ENCODE peak calls at places on chromosomes 2 and 18, in five cellular contexts. U is tibial nerve, X is left lung, K is left ventricle myocardium inferior, P is AG09309. Z is an unnamed sample.

GRCh38 chr2:29336741-29337340 is 221.6 kb downstream of the CLIP4 start:
- DNase-seq in X (no peak), P (no peak), K (no peak), U (no peak), Z (no peak)

GRCh38 chr2:117378653-117379052 is 435.8 kb upstream of the DDX18 start:
- DNase-seq in K (no peak), P (no peak), U (no peak), X (no peak), Z (no peak)

GRCh38 chr2:51219468-51219867 is 187.5 kb upstream of the NRXN1 start:
- DNase-seq in U (no peak), K (no peak), P (no peak), X (no peak), Z (no peak)

GRCh38 chr2:214410918-214411554 is at the start of gene VWC2L:
- DNase-seq in U (peak), X (peak), K (peak), P (peak), Z (no peak)

GRCh38 chr18:73923866-73924265 is 223.8 kb downstream of the FBXO15 start:
- DNase-seq in U (no peak), P (peak), X (no peak), K (no peak), Z (no peak)

GRCh38 chr2:85579266-85579935 is 2.0 kb downstream of the VAMP8 start:
- DNase-seq in K (no peak), U (no peak), P (no peak), X (no peak), Z (no peak)

GRCh38 chr2:233830111-233830760 is 24.1 kb downstream of the HJURP start:
- DNase-seq in X (no peak), U (no peak), P (no peak), K (no peak), Z (no peak)

GRCh38 chr18:42018831-42019230 is 63.8 kb downstream of the PIK3C3 start:
- DNase-seq in P (no peak), U (no peak), X (no peak), K (no peak), Z (no peak)

GRCh38 chr2:114025030-114025429 is 135.1 kb downstream of the ACTR3 start:
- DNase-seq in P (no peak), K (no peak), U (no peak), X (no peak), Z (no peak)

GRCh38 chr2:155972916-155973315 is 359.6 kb downstream of the NR4A2 start:
- DNase-seq in U (no peak), P (no peak), K (no peak), X (no peak), Z (no peak)

GRCh38 chr18:10374615-10375295 is 79.7 kb upstream of the APCDD1 start:
- DNase-seq in X (no peak), U (no peak), K (no peak), P (no peak), Z (no peak)

GRCh38 chr18:48454146-48454796 is 45.1 kb upstream of the ZBTB7C start:
- DNase-seq in U (no peak), P (no peak), K (no peak), X (no peak), Z (no peak)

GRCh38 chr18:34976899-34977786 is 64.1 kb upstream of the MAPRE2 start:
- DNase-seq in X (peak), K (peak), U (peak), P (no peak), Z (peak)

GRCh38 chr18:24741961-24742738 is 281.7 kb downstream of the HRH4 start:
- DNase-seq in U (no peak), X (no peak), K (no peak), P (no peak), Z (no peak)

GRCh38 chr2:237861-238260 is 26.0 kb downstream of the SH3YL1 start:
- DNase-seq in X (no peak), P (no peak), U (no peak), K (no peak), Z (no peak)

GRCh38 chr2:85501244-85501643 is 37.7 kb upstream of the MAT2A start:
- DNase-seq in U (no peak), X (no peak), P (no peak), K (no peak), Z (no peak)

GRCh38 chr2:109721117-109721504 is 73.0 kb upstream of the RGPD5 start:
- DNase-seq in K (no peak), P (no peak), X (no peak), U (no peak), Z (no peak)

GRCh38 chr2:190505696-190506095 is 28.8 kb downstream of the NEMP2 start:
- DNase-seq in U (no peak), P (no peak), K (no peak), X (no peak), Z (no peak)

GRCh38 chr2:226835420-226835795 is 446 bp upstream of the RHBDD1 start:
- DNase-seq in P (no peak), X (no peak), U (no peak), K (peak), Z (no peak)

GRCh38 chr2:171712051-171712450 is 24.8 kb downstream of the DYNC1I2 start:
- DNase-seq in U (no peak), P (peak), K (no peak), X (no peak), Z (no peak)

GRCh38 chr2:128316777-128317185 is 1.9 kb downstream of the HS6ST1 start:
- DNase-seq in P (no peak), X (peak), U (no peak), K (no peak), Z (no peak)

GRCh38 chr2:109324859-109325258 is 195.9 kb downstream of the SH3RF3 start:
- DNase-seq in K (peak), U (peak), X (peak), P (peak), Z (no peak)

GRCh38 chr2:72128843-72129227 is 18.8 kb downstream of the CYP26B1 start:
- DNase-seq in X (no peak), K (no peak), U (no peak), P (no peak), Z (peak)

GRCh38 chr18:25517881-25518715 is 166.1 kb upstream of the ZNF521 start:
- DNase-seq in P (no peak), U (no peak), K (no peak), X (no peak), Z (no peak)

GRCh38 chr2:85273732-85274731 is 53.8 kb downstream of the TGOLN2 start:
- DNase-seq in X (no peak), U (no peak), P (no peak), K (no peak), Z (no peak)

GRCh38 chr2:213084261-213084660 is 67.2 kb downstream of the IKZF2 start:
- DNase-seq in K (no peak), P (no peak), U (no peak), X (no peak), Z (no peak)

GRCh38 chr2:68365087-68365486 is at the start of gene PLEK:
- DNase-seq in U (peak), P (no peak), X (peak), K (peak), Z (peak)

GRCh38 chr2:165646321-165646801 is 147.7 kb downstream of the GALNT3 start:
- DNase-seq in P (peak), X (no peak), U (no peak), K (no peak), Z (no peak)

GRCh38 chr2:11417946-11418585 is 47.9 kb downstream of the E2F6 start:
- DNase-seq in X (no peak), K (no peak), U (no peak), P (no peak), Z (no peak)

GRCh38 chr2:86028763-86029381 is 76.8 kb downstream of the POLR1A start:
- DNase-seq in U (peak), X (no peak), P (no peak), K (peak), Z (no peak)

GRCh38 chr18:22275706-22276333 is 106.4 kb downstream of the GATA6 start:
- DNase-seq in X (no peak), U (no peak), K (no peak), P (no peak), Z (no peak)

GRCh38 chr2:180664507-180664906 is 315.9 kb upstream of the UBE2E3 start:
- DNase-seq in P (no peak), K (no peak), U (no peak), X (no peak), Z (no peak)
- TF ChIP-seq CTCF in P (no peak), K (no peak), U (no peak), X (no peak), Z (no peak)

GRCh38 chr2:176446718-176447414 is 177.6 kb downstream of the MTX2 start:
- DNase-seq in P (no peak), K (no peak), U (no peak), X (no peak), Z (no peak)

GRCh38 chr2:176443941-176444340 is 174.7 kb downstream of the MTX2 start:
- DNase-seq in P (no peak), K (no peak), X (no peak), U (no peak), Z (no peak)

GRCh38 chr2:176449852-176450251 is 180.6 kb downstream of the MTX2 start:
- DNase-seq in X (no peak), P (no peak), K (no peak), U (no peak), Z (no peak)

GRCh38 chr2:176447616-176448015 is 178.4 kb downstream of the MTX2 start:
- DNase-seq in K (no peak), P (no peak), X (no peak), U (no peak), Z (no peak)

DNA sequence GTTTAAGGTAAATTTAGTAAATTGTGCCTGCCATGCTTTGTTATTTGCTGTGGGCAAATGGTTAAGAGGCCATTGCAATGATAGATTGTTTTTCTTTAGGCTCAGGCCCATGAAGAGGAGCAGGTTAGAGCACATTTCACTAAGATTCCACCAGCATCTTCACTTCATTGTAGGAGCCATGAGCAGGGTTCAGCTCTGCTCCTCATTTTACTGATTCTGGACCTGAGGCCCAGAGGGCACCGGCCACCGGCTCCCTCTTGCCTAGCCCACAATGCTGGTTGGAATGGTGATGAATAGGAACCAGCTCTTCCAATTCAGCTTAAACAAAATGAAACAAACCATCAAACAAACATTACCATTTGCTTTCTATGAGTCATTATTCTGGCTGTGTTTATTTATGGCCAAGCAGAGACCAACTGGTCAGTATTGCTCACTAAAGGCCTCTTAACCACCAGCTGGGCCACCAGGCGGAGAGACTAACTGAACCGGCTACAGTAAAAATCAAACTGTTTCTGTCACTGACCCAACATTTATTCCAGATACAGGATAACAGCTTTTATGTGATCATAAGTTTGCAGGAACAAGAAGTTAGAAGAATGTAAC is 176.7 kb downstream of the MTX2 start:
- DNase-seq in K (no peak), X (no peak), U (no peak), P (no peak), Z (no peak)
- TF ChIP-seq CTCF in K (no peak), X (no peak), U (no peak), P (no peak), Z (no peak)

DNA sequence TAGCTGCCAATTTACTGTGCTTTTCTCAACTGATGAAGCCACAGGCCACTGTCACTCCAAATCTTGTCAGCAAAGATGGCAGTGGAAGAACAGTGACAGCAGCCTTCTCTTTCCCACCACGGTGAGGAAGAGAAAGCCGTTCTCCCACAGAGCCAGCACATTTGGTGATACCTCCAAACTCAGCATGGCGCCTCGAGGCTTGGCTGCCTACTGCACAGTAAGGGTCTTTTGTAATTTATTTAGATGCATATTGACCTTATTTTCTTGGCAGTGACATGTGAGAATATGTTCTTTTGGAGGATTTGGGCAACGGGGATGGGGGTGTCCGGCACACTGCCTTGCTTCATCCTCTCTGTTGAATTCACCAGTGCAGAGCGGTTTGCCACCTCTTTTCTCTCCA is 117.1 kb upstream of the CDH20 start:
- DNase-seq in X (no peak), U (no peak), P (no peak), K (no peak), Z (no peak)
- TF ChIP-seq CTCF in X (no peak), U (no peak), P (no peak), K (no peak), Z (no peak)

GRCh38 chr2:235005023-235005422 is 53.2 kb downstream of the SH3BP4 start:
- DNase-seq in X (no peak), P (no peak), U (no peak), K (no peak), Z (no peak)

GRCh38 chr2:235004289-235004903 is 52.6 kb downstream of the SH3BP4 start:
- DNase-seq in K (no peak), X (no peak), P (no peak), U (no peak), Z (no peak)

GRCh38 chr2:235006986-235007385 is 55.2 kb downstream of the SH3BP4 start:
- DNase-seq in K (no peak), X (no peak), U (no peak), P (no peak), Z (no peak)

GRCh38 chr2:235006461-235006860 is 54.6 kb downstream of the SH3BP4 start:
- DNase-seq in U (no peak), K (no peak), X (no peak), P (no peak), Z (no peak)

DNA sequence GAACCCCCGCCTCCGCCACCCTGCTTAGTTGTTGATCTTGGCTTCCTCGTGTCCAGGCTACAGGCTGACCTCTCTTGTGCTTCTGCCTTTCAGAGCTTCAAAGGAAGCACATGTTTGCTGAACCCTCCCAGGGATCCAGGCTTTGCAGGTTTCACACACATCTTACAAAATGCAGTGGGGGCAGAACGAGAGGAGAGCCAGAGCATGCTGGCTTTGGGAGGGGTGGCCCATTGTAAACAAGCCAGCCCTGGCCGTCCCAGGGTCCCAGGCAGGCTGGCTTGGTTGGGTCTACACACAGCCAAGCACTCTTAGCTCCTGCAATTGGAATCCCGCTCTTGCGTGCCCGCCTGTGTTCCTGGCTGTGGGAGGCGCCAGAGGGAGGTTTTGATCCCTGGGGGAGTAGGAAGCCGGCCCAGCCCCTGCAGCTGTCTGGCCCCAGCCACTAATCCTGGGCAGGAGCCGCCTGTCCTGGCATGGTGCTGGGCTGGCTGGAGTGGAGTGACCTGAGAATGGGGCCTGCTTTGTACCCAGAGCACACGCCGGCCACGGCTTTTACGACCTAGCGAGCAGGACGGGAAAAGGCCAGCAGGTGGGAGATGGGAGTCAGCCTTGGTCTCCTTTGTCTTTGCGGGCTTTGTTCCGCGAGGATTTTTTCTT is 53.9 kb downstream of the SH3BP4 start:
- DNase-seq in U (no peak), X (no peak), P (no peak), K (peak), Z (no peak)
- TF ChIP-seq CTCF in U (no peak), X (no peak), P (no peak), K (peak), Z (no peak)

GRCh38 chr18:670456-670996 is 13.1 kb downstream of the TYMS start:
- DNase-seq in P (no peak), U (no peak), X (no peak), K (no peak), Z (no peak)
- TF ChIP-seq CTCF in P (no peak), U (no peak), X (no peak), K (no peak), Z (no peak)

GRCh38 chr18:11512096-11513030 is 97.0 kb upstream of the SLC35G4 start:
- DNase-seq in K (no peak), X (no peak), P (no peak), U (no peak), Z (no peak)
- TF ChIP-seq CTCF in K (peak), X (no peak), P (peak), U (no peak), Z (no peak)

Z was measured in CD14-positive monocyte.